ENCODE peak calls at places on chromosomes 12 and 14, in seven cellular contexts. N is progenitor cell of endocrine pancreas; V is GM04503; M is NCI-H774; W is renal cortical epithelial cell; C is right atrium auricular region; J is naive thymus-derived CD8-positive, alpha-beta T cell. U is an unnamed sample.

GRCh38 chr12:664075-664778 is 982 bp upstream of the NINJ2 start:
- DNase-seq in N (no peak), V (no peak), M (no peak), W (no peak), C (no peak), J (no peak), U (no peak)

GRCh38 chr12:102171951-102172350 is 25.7 kb downstream of the PMCH start:
- DNase-seq in N (no peak), V (no peak), M (no peak), W (peak; percentile 44), C (no peak), J (no peak), U (peak; percentile 64)

GRCh38 chr12:84247931-84248330 is 664.7 kb downstream of the SLC6A15 start:
- DNase-seq in N (no peak), V (no peak), M (no peak), W (no peak), C (no peak), J (no peak), U (no peak)

GRCh38 chr12:116524964-116525379 is 34.2 kb upstream of the MAP1LC3B2 start:
- DNase-seq in N (no peak), V (no peak), M (no peak), W (no peak), C (no peak), J (no peak), U (no peak)

GRCh38 chr12:31896514-31897039 is 62.6 kb upstream of the RESF1 start:
- DNase-seq in N (no peak), V (no peak), M (no peak), W (peak; percentile 29), C (no peak), J (peak; percentile 83), U (no peak)

GRCh38 chr12:53048780-53049401 is 974 bp upstream of the TNS2 start:
- DNase-seq in N (no peak), V (no peak), M (no peak), W (peak; percentile 42), C (no peak), J (no peak), U (no peak)

GRCh38 chr12:132147423-132148367 is 3.4 kb downstream of the NOC4L start:
- DNase-seq in N (peak; percentile 9), V (no peak), M (no peak), W (no peak), C (no peak), J (no peak), U (no peak)

GRCh38 chr14:97554597-97554996 is 757.4 kb downstream of the VRK1 start:
- DNase-seq in N (no peak), V (no peak), M (no peak), W (no peak), C (no peak), J (no peak), U (no peak)

GRCh38 chr12:38904932-38905479 is 385 bp downstream of the CPNE8 start:
- DNase-seq in N (peak; percentile 24), V (peak; percentile 64), M (peak; percentile 83), W (peak; percentile 80), C (peak; percentile 93), J (peak; percentile 14), U (peak; percentile 94)

GRCh38 chr12:109760031-109760929 is 46.7 kb downstream of the FAM222A start:
- DNase-seq in N (peak; percentile 7), V (no peak), M (peak; percentile 72), W (no peak), C (no peak), J (no peak), U (no peak)

GRCh38 chr14:65239143-65239672 is 136.9 kb upstream of the MAX start:
- DNase-seq in N (no peak), V (peak; percentile 84), M (no peak), W (peak; percentile 90), C (peak; percentile 65), J (no peak), U (no peak)

GRCh38 chr12:98416845-98417244 is 98.5 kb upstream of the TMPO start:
- DNase-seq in N (no peak), V (no peak), M (no peak), W (peak; percentile 44), C (no peak), J (no peak), U (peak; percentile 77)

GRCh38 chr12:3728686-3729085 is 24.2 kb downstream of the CRACR2A start:
- DNase-seq in N (no peak), V (no peak), M (no peak), W (no peak), C (no peak), J (no peak), U (no peak)

GRCh38 chr12:49807991-49808580 is 20.1 kb downstream of the NCKAP5L start:
- DNase-seq in N (no peak), V (no peak), M (no peak), W (no peak), C (no peak), J (no peak), U (no peak)

GRCh38 chr12:93818488-93819047 is 141.4 kb downstream of the CRADD start:
- DNase-seq in N (no peak), V (no peak), M (no peak), W (no peak), C (no peak), J (no peak), U (no peak)

GRCh38 chr14:97298331-97298730 is 501.1 kb downstream of the VRK1 start:
- DNase-seq in N (no peak), V (no peak), M (no peak), W (no peak), C (no peak), J (no peak), U (peak; percentile 59)

GRCh38 chr12:95815635-95816212 is 25.2 kb upstream of the NTN4 start:
- DNase-seq in N (no peak), V (no peak), M (peak; percentile 22), W (peak; percentile 68), C (no peak), J (no peak), U (peak; percentile 59)

GRCh38 chr12:6745751-6746525 is 7.0 kb downstream of the MLF2 start:
- DNase-seq in N (no peak), V (no peak), M (no peak), W (no peak), C (no peak), J (peak; percentile 22), U (no peak)

GRCh38 chr12:113846883-113847282 is 119.2 kb downstream of the RBM19 start:
- DNase-seq in N (no peak), V (no peak), M (no peak), W (no peak), C (no peak), J (no peak), U (no peak)

GRCh38 chr14:67583711-67584644 is 16.1 kb downstream of the PIGH start:
- DNase-seq in N (peak; percentile 32), V (no peak), M (no peak), W (peak; percentile 43), C (no peak), J (no peak), U (peak; percentile 61)

GRCh38 chr14:33057585-33057984 is 118.9 kb downstream of the NPAS3 start:
- DNase-seq in N (no peak), V (no peak), M (peak; percentile 41), W (no peak), C (no peak), J (no peak), U (no peak)

GRCh38 chr12:39230086-39230485 is 212.8 kb downstream of the KIF21A start:
- DNase-seq in N (no peak), V (no peak), M (no peak), W (peak; percentile 3), C (no peak), J (no peak), U (no peak)

GRCh38 chr12:20174776-20175175 is 193.6 kb upstream of the PDE3A start:
- DNase-seq in N (no peak), V (no peak), M (no peak), W (no peak), C (no peak), J (no peak), U (no peak)

GRCh38 chr12:51183816-51184215 is 10.9 kb upstream of the TFCP2 start:
- DNase-seq in N (no peak), V (peak; percentile 1), M (peak; percentile 53), W (peak; percentile 74), C (no peak), J (no peak), U (no peak)

GRCh38 chr14:88553886-88554457 is 835 bp downstream of the PTPN21 start:
- DNase-seq in N (no peak), V (no peak), M (no peak), W (no peak), C (no peak), J (no peak), U (peak; percentile 3)

GRCh38 chr12:100128509-100128908 is 14.2 kb downstream of the BLTP3B start:
- DNase-seq in N (no peak), V (no peak), M (no peak), W (peak; percentile 65), C (no peak), J (no peak), U (peak; percentile 76)